ENCODE peak calls at places on chromosomes 5 and 9, in four cellular contexts. Z is glutamatergic neuron, U is GM06990, O is type B pancreatic cell. L is an unnamed sample.

GRCh38 chr9:133959966-133960567 is 32.1 kb downstream of the VAV2 start:
- DNase-seq in Z (peak), U (no peak), O (no peak), L (no peak)

GRCh38 chr9:129596541-129597328 is 24.2 kb downstream of the C9orf50 start:
- DNase-seq in Z (peak), U (no peak), O (no peak), L (peak)

GRCh38 chr9:137384116-137384756 is 38.7 kb downstream of the EXD3 start:
- DNase-seq in Z (no peak), U (no peak), O (no peak), L (no peak)

GRCh38 chr5:179171251-179171815 is 111.2 kb downstream of the ZNF354C start:
- DNase-seq in Z (no peak), U (no peak), O (no peak), L (no peak)

GRCh38 chr9:135741276-135742219 is 39.6 kb downstream of the KCNT1 start:
- DNase-seq in Z (no peak), U (no peak), O (no peak), L (no peak)

GRCh38 chr9:89657765-89658164 is 53.0 kb downstream of the GADD45G start:
- DNase-seq in Z (no peak), U (no peak), O (no peak), L (no peak)

GRCh38 chr5:59588922-59589321 is 304.6 kb downstream of the PDE4D start:
- DNase-seq in Z (no peak), U (no peak), O (no peak), L (no peak)

GRCh38 chr5:60026174-60026573 is 132.6 kb upstream of the PDE4D start:
- DNase-seq in Z (no peak), U (no peak), O (no peak), L (no peak)

GRCh38 chr5:89473196-89473595 is 590.2 kb upstream of the MEF2C start:
- DNase-seq in Z (no peak), U (no peak), O (no peak), L (no peak)

GRCh38 chr5:138649316-138649720 is 74.1 kb upstream of the HSPA9 start:
- DNase-seq in Z (peak), U (no peak), O (no peak), L (peak)

GRCh38 chr9:89178162-89179120 is at the start of gene SHC3:
- DNase-seq in Z (peak), U (no peak), O (no peak), L (peak)

GRCh38 chr9:99828417-99829176 is 6.9 kb downstream of the NR4A3 start:
- DNase-seq in Z (peak), U (no peak), O (no peak), L (peak)

DNA sequence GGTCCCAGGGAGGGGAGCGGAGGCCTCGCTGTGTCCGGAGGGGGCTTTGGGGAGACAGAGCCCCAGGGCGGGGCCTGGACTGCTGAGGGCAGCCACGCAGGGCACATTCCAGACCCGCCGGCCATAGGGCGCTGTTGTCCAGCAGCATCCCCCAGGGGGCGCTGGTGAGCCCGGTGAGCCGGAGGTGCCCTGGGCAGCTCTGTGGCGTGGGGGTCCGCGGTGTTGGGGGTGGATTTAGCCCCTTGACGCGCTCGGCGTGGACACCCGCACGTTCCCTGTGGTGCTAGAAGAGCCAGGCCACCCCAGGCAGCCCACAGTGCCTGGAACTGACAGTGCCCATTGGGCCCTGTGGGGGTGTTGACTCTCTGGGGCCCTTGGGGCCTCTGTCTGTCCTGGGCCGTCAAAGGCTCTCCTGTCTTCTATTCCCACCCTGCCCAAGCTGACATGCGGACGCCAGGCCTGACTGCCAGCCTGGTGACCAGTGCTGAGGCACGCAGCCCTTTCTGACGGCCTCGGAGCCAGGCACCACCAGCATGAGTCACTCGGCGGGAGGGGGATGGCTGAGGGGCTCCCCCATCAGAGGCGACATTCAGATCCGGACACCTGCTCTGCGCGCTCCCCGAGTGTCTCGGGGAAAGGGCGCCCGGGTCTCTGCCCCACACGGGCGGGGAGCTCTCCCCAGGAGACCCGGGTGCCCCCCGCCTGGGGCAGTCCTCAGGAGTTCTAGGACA is 23.9 kb downstream of the TPPP start:
- DNase-seq in Z (peak), U (no peak), O (peak), L (no peak)
- TF ChIP-seq CTCF in Z (peak), U (peak), O (peak), L (peak)

DNA sequence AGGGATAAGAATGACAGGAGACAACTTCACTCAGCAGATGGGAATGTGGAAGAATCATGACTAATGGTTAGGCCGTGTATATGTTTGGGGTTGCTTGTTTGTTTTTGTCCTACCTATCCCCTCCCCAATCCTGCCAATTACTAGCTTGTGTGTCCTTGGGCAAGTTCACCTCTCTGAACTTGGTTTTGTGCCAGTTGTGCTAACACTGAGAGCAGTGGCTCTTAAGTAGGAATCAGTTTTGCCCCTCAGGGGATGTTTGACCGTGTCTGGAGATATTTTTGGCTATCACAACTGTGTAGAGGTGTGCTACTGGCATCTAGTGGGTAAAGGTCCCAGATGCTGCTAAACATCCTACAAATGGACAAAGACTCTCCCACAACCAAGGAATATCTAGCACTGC is 287.0 kb downstream of the DMRT2 start:
- DNase-seq in Z (no peak), U (no peak), O (no peak), L (no peak)
- TF ChIP-seq CTCF in Z (no peak), U (peak), O (no peak), L (no peak)

GRCh38 chr9:115085773-115086377 is 32.1 kb downstream of the TNC start:
- DNase-seq in Z (no peak), U (no peak), O (no peak), L (no peak)

GRCh38 chr9:115084709-115085108 is 33.2 kb downstream of the TNC start:
- DNase-seq in Z (no peak), U (no peak), O (no peak), L (no peak)

GRCh38 chr9:115086461-115086860 is 31.5 kb downstream of the TNC start:
- DNase-seq in Z (no peak), U (no peak), O (no peak), L (no peak)

GRCh38 chr9:115086886-115087285 is 31.1 kb downstream of the TNC start:
- DNase-seq in Z (no peak), U (no peak), O (no peak), L (no peak)

GRCh38 chr9:115084157-115084556 is 33.8 kb downstream of the TNC start:
- DNase-seq in Z (no peak), U (no peak), O (no peak), L (no peak)
- TF ChIP-seq CTCF in Z (no peak), U (no peak), O (no peak), L (no peak)

GRCh38 chr5:112737472-112738179 is at the start of gene APC:
- DNase-seq in Z (peak), U (peak), O (peak), L (peak)
- TF ChIP-seq CTCF in Z (peak), U (no peak), O (peak), L (no peak)

DNA sequence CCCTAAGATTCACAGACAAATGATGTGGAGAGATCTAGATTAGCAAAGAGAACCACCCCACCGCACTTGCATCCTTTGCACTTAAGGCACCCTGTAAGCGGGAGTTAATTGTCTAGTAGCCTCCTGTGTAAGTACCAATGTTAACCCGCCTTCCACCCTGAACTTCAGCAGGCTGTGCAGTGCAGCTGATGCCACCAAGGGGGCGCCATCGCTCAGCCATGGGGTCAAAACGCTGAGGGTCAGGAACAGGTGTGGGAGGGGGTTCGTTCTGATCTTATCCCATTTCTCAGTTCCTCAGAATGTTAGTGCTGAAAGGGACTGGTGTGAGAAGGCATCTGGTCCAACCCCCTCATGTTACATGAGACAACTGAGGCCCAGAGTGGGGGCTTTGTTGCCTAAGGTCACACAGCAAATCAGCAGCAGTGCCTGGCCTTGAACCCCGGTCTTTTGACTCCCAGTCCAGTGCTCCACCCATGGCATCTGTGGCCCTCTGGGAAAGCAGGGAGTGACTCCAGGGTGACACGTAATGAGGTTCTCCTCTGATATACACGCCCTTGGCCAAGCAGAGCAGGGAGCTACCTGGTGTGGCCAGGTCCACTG is 57.3 kb downstream of the CYFIP2 start:
- DNase-seq in Z (no peak), U (no peak), O (no peak), L (no peak)
- TF ChIP-seq CTCF in Z (peak), U (peak), O (peak), L (no peak)

GRCh38 chr9:121720311-121720991 is 69.0 kb downstream of the DAB2IP start:
- DNase-seq in Z (no peak), U (no peak), O (no peak), L (no peak)
- TF ChIP-seq CTCF in Z (no peak), U (no peak), O (no peak), L (no peak)

GRCh38 chr5:79513519-79514390 is at the start of gene HOMER1:
- DNase-seq in Z (peak), U (peak), O (peak), L (peak)
- TF ChIP-seq CTCF in Z (no peak), U (no peak), O (peak), L (no peak)

DNA sequence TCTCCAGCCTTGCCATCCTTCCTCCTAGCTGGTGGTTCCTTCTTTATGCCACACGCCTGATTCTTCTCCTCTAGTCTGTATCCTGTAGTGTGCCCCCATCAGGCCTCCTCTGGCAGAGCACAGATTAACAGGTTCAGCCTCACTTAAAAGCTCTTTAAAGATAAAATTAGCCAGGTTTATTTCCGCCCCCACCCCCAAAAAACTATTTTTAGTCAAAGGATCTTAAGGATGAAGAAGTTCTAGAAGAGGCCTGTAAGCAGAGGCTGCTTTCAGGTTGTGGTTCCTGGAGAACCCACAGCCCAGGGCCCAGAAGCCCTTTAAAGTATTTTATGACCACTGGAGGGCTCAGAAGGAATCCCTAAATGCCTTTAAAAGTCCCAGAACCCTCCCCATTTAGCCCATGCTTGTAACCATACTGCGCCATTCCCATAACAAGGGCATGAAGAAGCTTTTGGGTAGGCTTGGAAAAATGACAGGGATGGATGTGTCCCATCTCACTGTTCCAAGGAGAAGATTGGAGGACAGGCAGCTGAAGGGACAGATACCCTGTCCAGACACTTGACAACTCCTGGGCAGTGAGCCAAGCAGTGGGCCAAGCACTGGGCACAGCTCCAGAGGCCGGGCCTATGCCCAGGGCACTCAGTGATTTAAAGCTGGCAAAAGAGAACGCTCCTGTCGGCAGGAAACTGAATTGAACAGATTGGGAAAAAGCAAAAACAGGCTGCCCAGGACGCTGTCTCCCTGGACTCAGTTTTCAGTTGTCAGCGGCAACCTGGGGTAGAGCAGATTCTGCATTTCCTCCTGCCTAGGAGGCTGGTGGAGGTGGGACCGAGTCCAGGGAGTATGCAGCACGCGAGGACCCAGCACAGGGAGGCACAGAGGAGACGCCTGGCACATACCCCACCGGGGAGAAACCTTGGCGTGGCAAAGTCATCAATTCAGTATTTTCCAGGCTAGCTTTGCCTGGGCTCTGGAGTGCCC is 106.3 kb upstream of the SSBP2 start:
- DNase-seq in Z (no peak), U (no peak), O (no peak), L (no peak)
- TF ChIP-seq CTCF in Z (peak), U (peak), O (peak), L (peak)

L was measured in nephron progenitor cell.